ENCODE peak calls at places on chromosomes 11 and 22, in six cellular contexts. O, B, K, V, Z and S are unnamed samples.

GRCh38 chr11:72114570-72114969 is 2.1 kb upstream of the ANAPC15 start:
- DNase-seq in O (no peak), B (no peak), K (no peak), V (no peak), Z (no peak), S (no peak)

GRCh38 chr11:16791494-16791961 is 53.1 kb downstream of the C11orf58 start:
- DNase-seq in O (no peak), B (no peak), K (peak), V (no peak), Z (no peak), S (peak)

GRCh38 chr22:36641902-36642640 is 61.5 kb downstream of the CACNG2 start:
- DNase-seq in O (no peak), B (no peak), K (no peak), V (no peak), Z (no peak), S (no peak)

GRCh38 chr11:82903843-82904586 is 2.5 kb downstream of the DDIAS start:
- DNase-seq in O (no peak), B (no peak), K (no peak), V (no peak), Z (no peak), S (no peak)

GRCh38 chr11:69467646-69468045 is 13.8 kb upstream of the LINC01488 start:
- DNase-seq in O (no peak), B (no peak), K (no peak), V (no peak), Z (no peak), S (no peak)

GRCh38 chr22:44926491-44927415 is 83.1 kb downstream of the PHF21B start:
- DNase-seq in O (no peak), B (no peak), K (no peak), V (no peak), Z (no peak), S (no peak)

GRCh38 chr22:32661296-32661695 is 140.2 kb upstream of the TIMP3 start:
- DNase-seq in O (no peak), B (no peak), K (peak), V (no peak), Z (no peak), S (no peak)

GRCh38 chr22:40345801-40346177 is 511 bp upstream of the ADSL start:
- DNase-seq in O (peak), B (no peak), K (no peak), V (no peak), Z (peak), S (peak)

GRCh38 chr11:85725510-85726258 is 39.7 kb upstream of the CCDC89 start:
- DNase-seq in O (no peak), B (no peak), K (no peak), V (no peak), Z (no peak), S (peak)

GRCh38 chr11:70710192-70710965 is 312.1 kb downstream of the CTTN start:
- DNase-seq in O (no peak), B (no peak), K (no peak), V (no peak), Z (no peak), S (no peak)